ENCODE peak calls at places on chromosomes 5 and 9, in five cellular contexts. J is IMR-90; I is CD4-positive, alpha-beta memory T cell; L is fibroblast of lung; Y is activated effector memory CD4-positive, alpha-beta T cell treated with anti-CD3 and anti-CD28 coated beads, Interleukin-2, amount 50 U/mL, for 16 hours. O is an unnamed sample.

GRCh38 chr5:176528301-176528700 is 8.9 kb downstream of the RNF44 start:
- DNase-seq in J (no peak), I (no peak), L (no peak), Y (no peak), O (no peak)

GRCh38 chr5:158234323-158235158 is 375.6 kb upstream of the CLINT1 start:
- DNase-seq in J (no peak), I (no peak), L (no peak), Y (no peak), O (no peak)

GRCh38 chr5:118863345-118863744 is 125.0 kb downstream of the DTWD2 start:
- DNase-seq in J (peak), I (no peak), L (peak), Y (no peak), O (no peak)

GRCh38 chr5:139646111-139646510 is 2.0 kb upstream of the CXXC5 start:
- DNase-seq in J (no peak), I (no peak), L (no peak), Y (no peak), O (peak)

GRCh38 chr5:172110921-172111873 is 76.8 kb downstream of the STK10 start:
- DNase-seq in J (peak), I (peak), L (peak), Y (peak), O (peak)

GRCh38 chr9:117134826-117135411 is 279.9 kb downstream of the ASTN2 start:
- DNase-seq in J (no peak), I (no peak), L (no peak), Y (no peak), O (no peak)

GRCh38 chr9:76027426-76027825 is 137.0 kb downstream of the PCSK5 start:
- DNase-seq in J (peak), I (peak), L (peak), Y (no peak), O (no peak)

GRCh38 chr5:67437905-67438845 is 241.6 kb upstream of the CD180 start:
- DNase-seq in J (no peak), I (no peak), L (no peak), Y (no peak), O (no peak)

GRCh38 chr9:114099523-114100270 is 605 bp upstream of the KIF12 start:
- DNase-seq in J (no peak), I (no peak), L (no peak), Y (peak), O (no peak)

GRCh38 chr9:133119039-133119438 is 2.0 kb downstream of the RALGDS start:
- DNase-seq in J (no peak), I (peak), L (no peak), Y (no peak), O (no peak)

GRCh38 chr9:114278881-114279570 is 43.9 kb upstream of the ORM1 start:
- DNase-seq in J (peak), I (peak), L (peak), Y (peak), O (peak)

GRCh38 chr9:129576546-129577543 is 44.1 kb downstream of the C9orf50 start:
- DNase-seq in J (peak), I (no peak), L (peak), Y (no peak), O (no peak)

GRCh38 chr9:72585737-72586136 is 64.3 kb downstream of the TMC1 start:
- DNase-seq in J (peak), I (no peak), L (peak), Y (no peak), O (no peak)

GRCh38 chr9:84340535-84340934 is at the start of gene SLC28A3:
- DNase-seq in J (no peak), I (no peak), L (no peak), Y (no peak), O (no peak)

GRCh38 chr9:88730780-88731179 is 195.8 kb downstream of the NXNL2 start:
- DNase-seq in J (no peak), I (no peak), L (no peak), Y (no peak), O (no peak)

GRCh38 chr5:5738797-5739489 is 316.5 kb downstream of the ICE1 start:
- DNase-seq in J (no peak), I (no peak), L (no peak), Y (no peak), O (no peak)

GRCh38 chr5:142803428-142804111 is 33.4 kb downstream of the ARHGAP26 start:
- DNase-seq in J (peak), I (no peak), L (no peak), Y (no peak), O (peak)

GRCh38 chr5:150163547-150164059 is 3.0 kb upstream of the CDX1 start:
- DNase-seq in J (no peak), I (no peak), L (no peak), Y (no peak), O (no peak)

GRCh38 chr9:126203313-126203712 is 123.3 kb upstream of the MVB12B start:
- DNase-seq in J (no peak), I (no peak), L (no peak), Y (no peak), O (no peak)

GRCh38 chr5:7842531-7842930 is 8.4 kb downstream of the CFAP90 start:
- DNase-seq in J (no peak), I (no peak), L (no peak), Y (no peak), O (no peak)

GRCh38 chr9:128406848-128407391 is 13.7 kb upstream of the CERCAM start:
- DNase-seq in J (peak), I (no peak), L (peak), Y (no peak), O (no peak)

GRCh38 chr5:140398379-140398811 is 3.2 kb upstream of the ANKHD1 start:
- DNase-seq in J (no peak), I (no peak), L (no peak), Y (no peak), O (no peak)

GRCh38 chr5:170434953-170435605 is 45.9 kb upstream of the KCNMB1 start:
- DNase-seq in J (peak), I (no peak), L (peak), Y (peak), O (peak)

GRCh38 chr5:81233080-81233634 is at the start of gene CKMT2:
- DNase-seq in J (no peak), I (no peak), L (peak), Y (no peak), O (peak)